ENCODE peak calls at places on chromosomes 4 and X, in seven cellular contexts. N is T-cell; U is progenitor cell of endocrine pancreas; H is AML-193; M is AG10803; I is DMS79; S is stimulated activated CD4-positive, alpha-beta T cell treated with anti-CD3 and anti-CD28 coated beads, Interleukin-12 subunit alpha, Interleukin-12 subunit beta, amount 100 ng/mL, for 4 hours. C is an unnamed sample.

GRCh38 chr4:38728651-38729141 is 54.1 kb downstream of the TLR10 start:
- DNase-seq in N (no peak), U (no peak), H (no peak), M (no peak), I (peak; percentile 39), S (no peak), C (peak; percentile 7)

GRCh38 chrX:3713225-3713936 is at the start of gene PRKX:
- DNase-seq in N (peak; percentile 76), U (peak; percentile 61), H (no peak), M (peak; percentile 27), I (no peak), S (peak; percentile 64), C (no peak)

GRCh38 chr4:95556460-95556859 is 7.7 kb upstream of the UNC5C start:
- DNase-seq in N (no peak), U (no peak), H (no peak), M (no peak), I (no peak), S (no peak), C (no peak)

GRCh38 chr4:82898322-82899243 is 2.0 kb upstream of the THAP9 start:
- DNase-seq in N (no peak), U (no peak), H (peak; percentile 56), M (peak; percentile 94), I (no peak), S (no peak), C (no peak)

GRCh38 chr4:101008503-101008902 is 338.8 kb downstream of the PPP3CA start:
- DNase-seq in N (no peak), U (no peak), H (no peak), M (no peak), I (no peak), S (no peak), C (no peak)

GRCh38 chr4:1115528-1116293 is 2.3 kb upstream of the RNF212 start:
- DNase-seq in N (no peak), U (no peak), H (no peak), M (no peak), I (no peak), S (no peak), C (no peak)

GRCh38 chr4:183838987-183839712 is 66.0 kb upstream of the STOX2 start:
- DNase-seq in N (no peak), U (no peak), H (peak; percentile 23), M (no peak), I (no peak), S (no peak), C (peak; percentile 26)

GRCh38 chr4:30722092-30722915 is 2.1 kb downstream of the PCDH7 start:
- DNase-seq in N (no peak), U (no peak), H (no peak), M (no peak), I (no peak), S (no peak), C (no peak)

GRCh38 chrX:44439242-44439641 is 95.8 kb upstream of the EFHC2 start:
- DNase-seq in N (no peak), U (no peak), H (no peak), M (no peak), I (no peak), S (no peak), C (no peak)

GRCh38 chrX:131841496-131842410 is 181.3 kb upstream of the STK26 start:
- DNase-seq in N (no peak), U (peak; percentile 36), H (peak; percentile 34), M (peak; percentile 31), I (peak; percentile 2), S (no peak), C (peak; percentile 19)

GRCh38 chr4:145061325-145061920 is 36.6 kb downstream of the ANAPC10 start:
- DNase-seq in N (no peak), U (no peak), H (peak; percentile 73), M (peak; percentile 63), I (no peak), S (no peak), C (peak; percentile 49)

GRCh38 chrX:16577483-16578029 is 72.4 kb upstream of the S100G start:
- DNase-seq in N (no peak), U (no peak), H (no peak), M (no peak), I (no peak), S (no peak), C (no peak)

C was measured in foreskin melanocyte.